ENCODE peak calls at places on chromosomes 3 and 15, in ten cellular contexts. One of them, this sample, is unnamed.

GRCh38 chr3:52236424-52236886 is 2.5 kb downstream of the TWF2 start:
- DNase-seq in fibroblast of pulmonary artery: no peak
- DNase-seq in lower lobe of right lung: peak; percentile 26
- DNase-seq in BE2C: no peak
- DNase-seq in psoas muscle: peak; percentile 71
- DNase-seq in esophagus muscularis mucosa: no peak
- DNase-seq in GM12865: no peak
- DNase-seq in heart right ventricle: no peak
- DNase-seq in lung: no peak
- DNase-seq in vagina: no peak
- DNase-seq in this sample: no peak

GRCh38 chr3:37123292-37123691 is 51.1 kb downstream of the LRRFIP2 start:
- DNase-seq in fibroblast of pulmonary artery: no peak
- DNase-seq in lower lobe of right lung: no peak
- DNase-seq in BE2C: no peak
- DNase-seq in psoas muscle: no peak
- DNase-seq in esophagus muscularis mucosa: no peak
- DNase-seq in GM12865: no peak
- DNase-seq in heart right ventricle: no peak
- DNase-seq in lung: no peak
- DNase-seq in vagina: no peak
- DNase-seq in this sample: no peak

GRCh38 chr15:100060276-100060926 is 281.4 kb downstream of the ADAMTS17 start:
- DNase-seq in fibroblast of pulmonary artery: peak; percentile 80
- DNase-seq in lower lobe of right lung: no peak
- DNase-seq in BE2C: no peak
- DNase-seq in psoas muscle: no peak
- DNase-seq in esophagus muscularis mucosa: no peak
- DNase-seq in GM12865: no peak
- DNase-seq in heart right ventricle: no peak
- DNase-seq in lung: no peak
- DNase-seq in vagina: no peak
- DNase-seq in this sample: peak; percentile 84

GRCh38 chr15:35289029-35289617 is 204.0 kb upstream of the NANOGP8 start:
- DNase-seq in fibroblast of pulmonary artery: peak; percentile 85
- DNase-seq in lower lobe of right lung: no peak
- DNase-seq in BE2C: peak; percentile 30
- DNase-seq in psoas muscle: no peak
- DNase-seq in esophagus muscularis mucosa: no peak
- DNase-seq in GM12865: peak; percentile 58
- DNase-seq in heart right ventricle: no peak
- DNase-seq in lung: no peak
- DNase-seq in vagina: no peak
- DNase-seq in this sample: peak; percentile 73

GRCh38 chr3:100226712-100227429 is 33.9 kb upstream of the TBC1D23 start:
- DNase-seq in fibroblast of pulmonary artery: peak; percentile 60
- DNase-seq in lower lobe of right lung: no peak
- DNase-seq in BE2C: no peak
- DNase-seq in psoas muscle: no peak
- DNase-seq in esophagus muscularis mucosa: no peak
- DNase-seq in GM12865: no peak
- DNase-seq in heart right ventricle: no peak
- DNase-seq in lung: no peak
- DNase-seq in vagina: no peak
- DNase-seq in this sample: peak; percentile 54

GRCh38 chr3:3302964-3303363 is 123.5 kb upstream of the CRBN start:
- DNase-seq in fibroblast of pulmonary artery: no peak
- DNase-seq in lower lobe of right lung: no peak
- DNase-seq in BE2C: no peak
- DNase-seq in psoas muscle: no peak
- DNase-seq in esophagus muscularis mucosa: no peak
- DNase-seq in GM12865: no peak
- DNase-seq in heart right ventricle: no peak
- DNase-seq in lung: no peak
- DNase-seq in vagina: no peak
- DNase-seq in this sample: no peak

GRCh38 chr3:106533097-106533496 is 664.3 kb upstream of the CBLB start:
- DNase-seq in fibroblast of pulmonary artery: no peak
- DNase-seq in lower lobe of right lung: no peak
- DNase-seq in BE2C: no peak
- DNase-seq in psoas muscle: no peak
- DNase-seq in esophagus muscularis mucosa: no peak
- DNase-seq in GM12865: no peak
- DNase-seq in heart right ventricle: no peak
- DNase-seq in lung: no peak
- DNase-seq in vagina: no peak
- DNase-seq in this sample: no peak

GRCh38 chr3:189813652-189814245 is 182.6 kb downstream of the TP63 start:
- DNase-seq in fibroblast of pulmonary artery: no peak
- DNase-seq in lower lobe of right lung: no peak
- DNase-seq in BE2C: no peak
- DNase-seq in psoas muscle: peak; percentile 91
- DNase-seq in esophagus muscularis mucosa: no peak
- DNase-seq in GM12865: no peak
- DNase-seq in heart right ventricle: no peak
- DNase-seq in lung: no peak
- DNase-seq in vagina: no peak
- DNase-seq in this sample: no peak

GRCh38 chr3:19267040-19267439 is 118.7 kb downstream of the KCNH8 start:
- DNase-seq in fibroblast of pulmonary artery: no peak
- DNase-seq in lower lobe of right lung: no peak
- DNase-seq in BE2C: no peak
- DNase-seq in psoas muscle: no peak
- DNase-seq in esophagus muscularis mucosa: no peak
- DNase-seq in GM12865: peak; percentile 13
- DNase-seq in heart right ventricle: no peak
- DNase-seq in lung: no peak
- DNase-seq in vagina: no peak
- DNase-seq in this sample: no peak

GRCh38 chr15:79084308-79084968 is 6.1 kb downstream of the RASGRF1 start:
- DNase-seq in fibroblast of pulmonary artery: no peak
- DNase-seq in lower lobe of right lung: no peak
- DNase-seq in BE2C: no peak
- DNase-seq in psoas muscle: no peak
- DNase-seq in esophagus muscularis mucosa: no peak
- DNase-seq in GM12865: no peak
- DNase-seq in heart right ventricle: no peak
- DNase-seq in lung: no peak
- DNase-seq in vagina: no peak
- DNase-seq in this sample: no peak

GRCh38 chr3:101542952-101543351 is 18.7 kb upstream of the TRMT10C start:
- DNase-seq in fibroblast of pulmonary artery: no peak
- DNase-seq in lower lobe of right lung: no peak
- DNase-seq in BE2C: no peak
- DNase-seq in psoas muscle: no peak
- DNase-seq in esophagus muscularis mucosa: no peak
- DNase-seq in GM12865: no peak
- DNase-seq in heart right ventricle: no peak
- DNase-seq in lung: no peak
- DNase-seq in vagina: no peak
- DNase-seq in this sample: no peak
- H3K4me3 ChIP-seq in fibroblast of pulmonary artery: no peak overlapping the region
- H3K4me3 ChIP-seq in lower lobe of right lung: no peak overlapping the region
- H3K4me3 ChIP-seq in BE2C: no peak overlapping the region
- H3K4me3 ChIP-seq in psoas muscle: no peak overlapping the region
- H3K4me3 ChIP-seq in esophagus muscularis mucosa: no peak overlapping the region
- H3K4me3 ChIP-seq in GM12865: no peak overlapping the region
- H3K4me3 ChIP-seq in heart right ventricle: no peak overlapping the region
- H3K4me3 ChIP-seq in lung: no peak overlapping the region
- H3K4me3 ChIP-seq in vagina: no peak overlapping the region
- H3K4me3 ChIP-seq in this sample: no peak overlapping the region

GRCh38 chr3:73513260-73513659 is 111.5 kb downstream of the PDZRN3 start:
- DNase-seq in fibroblast of pulmonary artery: no peak
- DNase-seq in lower lobe of right lung: no peak
- DNase-seq in BE2C: no peak
- DNase-seq in psoas muscle: no peak
- DNase-seq in esophagus muscularis mucosa: peak; percentile 62
- DNase-seq in GM12865: no peak
- DNase-seq in heart right ventricle: no peak
- DNase-seq in lung: no peak
- DNase-seq in vagina: no peak
- DNase-seq in this sample: no peak

GRCh38 chr3:73510784-73511183 is 114.0 kb downstream of the PDZRN3 start:
- DNase-seq in fibroblast of pulmonary artery: no peak
- DNase-seq in lower lobe of right lung: no peak
- DNase-seq in BE2C: no peak
- DNase-seq in psoas muscle: no peak
- DNase-seq in esophagus muscularis mucosa: peak; percentile 78
- DNase-seq in GM12865: no peak
- DNase-seq in heart right ventricle: no peak
- DNase-seq in lung: no peak
- DNase-seq in vagina: no peak
- DNase-seq in this sample: no peak

GRCh38 chr3:73510298-73510697 is 114.4 kb downstream of the PDZRN3 start:
- DNase-seq in fibroblast of pulmonary artery: no peak
- DNase-seq in lower lobe of right lung: no peak
- DNase-seq in BE2C: no peak
- DNase-seq in psoas muscle: no peak
- DNase-seq in esophagus muscularis mucosa: peak; percentile 53
- DNase-seq in GM12865: no peak
- DNase-seq in heart right ventricle: no peak
- DNase-seq in lung: no peak
- DNase-seq in vagina: no peak
- DNase-seq in this sample: no peak

GRCh38 chr3:73511555-73511954 is 113.2 kb downstream of the PDZRN3 start:
- DNase-seq in fibroblast of pulmonary artery: no peak
- DNase-seq in lower lobe of right lung: no peak
- DNase-seq in BE2C: no peak
- DNase-seq in psoas muscle: no peak
- DNase-seq in esophagus muscularis mucosa: peak; percentile 90
- DNase-seq in GM12865: no peak
- DNase-seq in heart right ventricle: no peak
- DNase-seq in lung: no peak
- DNase-seq in vagina: no peak
- DNase-seq in this sample: no peak

DNA sequence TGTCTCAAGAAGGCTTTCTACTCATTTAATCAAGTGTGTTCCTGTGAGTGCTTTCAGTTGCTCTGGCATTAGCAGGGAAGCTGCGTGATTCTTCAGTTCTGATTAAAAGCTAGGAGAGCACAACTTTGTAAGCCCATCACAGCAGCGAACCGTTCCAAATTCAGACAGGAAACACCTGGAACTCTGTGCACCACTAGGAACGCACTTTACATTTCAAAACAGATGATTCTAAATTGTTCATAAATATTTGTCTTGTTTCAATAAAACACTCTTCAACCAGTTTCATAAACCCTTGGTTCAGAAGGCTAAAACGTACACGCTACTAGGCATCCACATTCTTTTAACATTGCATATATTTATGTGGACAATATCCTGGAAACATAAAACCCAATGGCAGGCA is 112.6 kb downstream of the PDZRN3 start:
- DNase-seq in fibroblast of pulmonary artery: peak; percentile 42
- DNase-seq in lower lobe of right lung: no peak
- DNase-seq in BE2C: no peak
- DNase-seq in psoas muscle: no peak
- DNase-seq in esophagus muscularis mucosa: peak; percentile 91
- DNase-seq in GM12865: no peak
- DNase-seq in heart right ventricle: no peak
- DNase-seq in lung: no peak
- DNase-seq in vagina: no peak
- DNase-seq in this sample: peak; percentile 20
- H3K4me3 ChIP-seq in fibroblast of pulmonary artery: no peak overlapping the region
- H3K4me3 ChIP-seq in lower lobe of right lung: no peak overlapping the region
- H3K4me3 ChIP-seq in BE2C: no peak overlapping the region
- H3K4me3 ChIP-seq in psoas muscle: no peak overlapping the region
- H3K4me3 ChIP-seq in esophagus muscularis mucosa: peak overlapping the region; percentile 37
- H3K4me3 ChIP-seq in GM12865: no peak overlapping the region
- H3K4me3 ChIP-seq in heart right ventricle: no peak overlapping the region
- H3K4me3 ChIP-seq in lung: no peak overlapping the region
- H3K4me3 ChIP-seq in vagina: no peak overlapping the region
- H3K4me3 ChIP-seq in this sample: no peak overlapping the region

DNA sequence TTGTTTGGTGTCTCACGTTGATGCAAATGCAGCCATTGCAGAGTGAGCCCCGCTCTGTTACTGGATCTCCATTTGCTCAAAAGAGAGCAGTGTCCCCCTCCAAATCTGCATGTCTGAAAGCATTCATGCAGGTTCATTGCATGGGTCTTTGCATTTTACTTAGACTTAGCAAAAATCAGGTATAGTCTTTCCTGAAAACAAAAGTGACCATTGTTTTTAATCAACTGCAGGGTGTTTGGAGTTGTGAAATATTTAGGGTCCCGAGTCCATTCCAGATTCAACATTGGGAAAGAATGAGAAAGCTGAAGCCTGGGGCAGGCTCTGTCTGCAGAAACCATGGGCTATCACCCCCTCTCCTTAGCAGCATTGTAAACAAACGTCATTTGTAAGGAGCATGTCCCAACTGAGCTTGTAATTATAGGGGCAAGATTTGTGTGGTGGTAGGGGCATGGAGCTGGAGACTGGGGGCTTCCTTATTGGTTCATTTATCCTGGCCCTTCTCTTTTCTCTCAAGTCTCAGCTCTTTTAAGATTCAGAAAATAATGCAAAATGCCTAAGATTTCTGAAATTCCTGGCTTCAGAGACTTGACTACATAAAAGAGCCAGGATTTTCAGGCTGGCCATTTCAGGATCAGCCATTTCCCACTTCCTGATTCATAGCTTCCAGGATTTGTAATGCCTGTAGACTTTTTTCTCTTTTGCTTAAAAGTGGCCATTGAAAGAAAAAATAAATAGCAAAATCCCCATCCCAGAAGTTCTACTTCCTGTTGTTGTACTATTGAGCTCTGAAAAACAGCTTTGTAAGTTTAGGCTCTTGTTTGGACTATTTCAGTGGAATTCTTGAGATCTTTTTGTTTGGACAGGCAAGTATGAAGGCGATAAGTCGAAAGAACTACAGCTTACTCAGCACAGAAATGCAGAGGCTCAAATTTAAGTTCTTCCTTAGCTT is 23.0 kb downstream of the IGF1R start:
- DNase-seq in fibroblast of pulmonary artery: peak; percentile 74
- DNase-seq in lower lobe of right lung: no peak
- DNase-seq in BE2C: no peak
- DNase-seq in psoas muscle: no peak
- DNase-seq in esophagus muscularis mucosa: no peak
- DNase-seq in GM12865: no peak
- DNase-seq in heart right ventricle: no peak
- DNase-seq in lung: no peak
- DNase-seq in vagina: no peak
- DNase-seq in this sample: peak; percentile 60
- H3K4me3 ChIP-seq in fibroblast of pulmonary artery: peak overlapping the region; percentile 21
- H3K4me3 ChIP-seq in lower lobe of right lung: no peak overlapping the region
- H3K4me3 ChIP-seq in BE2C: no peak overlapping the region
- H3K4me3 ChIP-seq in psoas muscle: no peak overlapping the region
- H3K4me3 ChIP-seq in esophagus muscularis mucosa: no peak overlapping the region
- H3K4me3 ChIP-seq in GM12865: no peak overlapping the region
- H3K4me3 ChIP-seq in heart right ventricle: no peak overlapping the region
- H3K4me3 ChIP-seq in lung: no peak overlapping the region
- H3K4me3 ChIP-seq in vagina: no peak overlapping the region
- H3K4me3 ChIP-seq in this sample: no peak overlapping the region

DNA sequence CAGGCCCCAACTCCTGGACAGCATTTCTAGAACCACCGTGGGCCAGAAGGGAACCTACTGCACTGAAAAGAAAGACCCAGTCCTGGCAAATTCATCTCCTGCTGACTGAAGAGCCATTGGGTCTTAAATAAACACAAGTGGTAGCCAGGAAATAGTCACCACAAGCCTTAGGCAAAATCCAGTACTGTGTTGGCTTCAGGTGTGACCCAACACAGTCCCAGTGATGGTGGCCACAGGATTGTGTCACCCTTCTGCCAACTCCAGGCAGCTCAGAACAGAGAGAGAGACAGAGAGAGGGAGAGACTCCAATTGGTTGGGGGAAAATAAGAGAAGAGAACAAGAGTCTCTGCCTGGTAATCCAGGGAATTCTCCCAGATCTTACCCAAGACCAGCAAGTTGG is 23.1 kb downstream of the NEDD4 start:
- DNase-seq in fibroblast of pulmonary artery: no peak
- DNase-seq in lower lobe of right lung: no peak
- DNase-seq in BE2C: no peak
- DNase-seq in psoas muscle: no peak
- DNase-seq in esophagus muscularis mucosa: no peak
- DNase-seq in GM12865: no peak
- DNase-seq in heart right ventricle: no peak
- DNase-seq in lung: no peak
- DNase-seq in vagina: no peak
- DNase-seq in this sample: no peak
- H3K4me3 ChIP-seq in fibroblast of pulmonary artery: no peak overlapping the region
- H3K4me3 ChIP-seq in lower lobe of right lung: no peak overlapping the region
- H3K4me3 ChIP-seq in BE2C: no peak overlapping the region
- H3K4me3 ChIP-seq in psoas muscle: no peak overlapping the region
- H3K4me3 ChIP-seq in esophagus muscularis mucosa: no peak overlapping the region
- H3K4me3 ChIP-seq in GM12865: no peak overlapping the region
- H3K4me3 ChIP-seq in heart right ventricle: no peak overlapping the region
- H3K4me3 ChIP-seq in lung: no peak overlapping the region
- H3K4me3 ChIP-seq in vagina: no peak overlapping the region
- H3K4me3 ChIP-seq in this sample: no peak overlapping the region